ENCODE peak calls at places on chromosomes 16 and 17, in seven cellular contexts. A is breast epithelium, Z is body of pancreas, R is mucosa of descending colon, O is foreskin fibroblast, C is heart right ventricle, Y is IMR-90. H is an unnamed sample.

GRCh38 chr16:709651-710499 is 4.3 kb upstream of the FBXL16 start:
- DNase-seq in A (no peak), Z (peak), R (no peak), O (peak), C (no peak), Y (peak), H (peak)

GRCh38 chr16:68685685-68686478 is 40.8 kb downstream of the CDH3 start:
- DNase-seq in A (no peak), Z (no peak), R (no peak), O (no peak), C (no peak), Y (no peak), H (no peak)

GRCh38 chr16:77233799-77234502 is 34.7 kb downstream of the SYCE1L start:
- DNase-seq in A (no peak), Z (no peak), R (no peak), O (no peak), C (no peak), Y (no peak), H (no peak)

GRCh38 chr17:76381633-76382304 is 2.6 kb upstream of the SPHK1 start:
- DNase-seq in A (no peak), Z (peak), R (no peak), O (no peak), C (peak), Y (peak), H (no peak)

GRCh38 chr17:51165680-51166197 is 472 bp upstream of the NME2 start:
- DNase-seq in A (no peak), Z (no peak), R (no peak), O (no peak), C (peak), Y (peak), H (peak)

GRCh38 chr16:80993293-80993691 is 13.4 kb downstream of the CMC2 start:
- DNase-seq in A (no peak), Z (peak), R (no peak), O (peak), C (no peak), Y (peak), H (peak)

GRCh38 chr16:28974007-28974436 is 556 bp upstream of the SPNS1 start:
- DNase-seq in A (no peak), Z (peak), R (peak), O (peak), C (peak), Y (peak), H (peak)

GRCh38 chr16:73817500-73817899 is 479.1 kb upstream of the PSMD7 start:
- DNase-seq in A (no peak), Z (peak), R (no peak), O (no peak), C (no peak), Y (no peak), H (no peak)

GRCh38 chr17:31564883-31565297 is 173.4 kb downstream of the RAB11FIP4 start:
- DNase-seq in A (no peak), Z (peak), R (no peak), O (no peak), C (no peak), Y (peak), H (peak)

GRCh38 chr17:63785556-63785955 is 11.6 kb downstream of the DDX42 start:
- DNase-seq in A (no peak), Z (no peak), R (no peak), O (no peak), C (no peak), Y (peak), H (peak)

GRCh38 chr17:63848834-63849689 is 6.6 kb upstream of the SMARCD2 start:
- DNase-seq in A (peak), Z (peak), R (peak), O (peak), C (peak), Y (peak), H (peak)

GRCh38 chr16:88685156-88686061 is 898 bp downstream of the SNAI3 start:
- DNase-seq in A (no peak), Z (no peak), R (no peak), O (peak), C (no peak), Y (peak), H (peak)

GRCh38 chr17:21318439-21318838 is 33.9 kb downstream of the MAP2K3 start:
- DNase-seq in A (no peak), Z (no peak), R (no peak), O (no peak), C (no peak), Y (no peak), H (no peak)

GRCh38 chr17:65902831-65903549 is 288.9 kb downstream of the CEP112 start:
- DNase-seq in A (no peak), Z (peak), R (no peak), O (no peak), C (no peak), Y (no peak), H (no peak)

GRCh38 chr17:66858182-66859083 is 23.5 kb downstream of the CACNG5 start:
- DNase-seq in A (no peak), Z (no peak), R (no peak), O (no peak), C (no peak), Y (no peak), H (no peak)

GRCh38 chr16:67394271-67395104 is 1.2 kb upstream of the TPPP3 start:
- DNase-seq in A (no peak), Z (peak), R (peak), O (no peak), C (peak), Y (no peak), H (no peak)

GRCh38 chr17:46978489-46979022 is 497 bp downstream of the RPRML start:
- DNase-seq in A (no peak), Z (no peak), R (no peak), O (no peak), C (no peak), Y (no peak), H (no peak)

GRCh38 chr17:56798916-56799315 is 34.8 kb downstream of the C17orf67 start:
- DNase-seq in A (no peak), Z (no peak), R (no peak), O (no peak), C (no peak), Y (no peak), H (peak)

GRCh38 chr16:63702981-63703590 is 1418.8 kb downstream of the CDH11 start:
- DNase-seq in A (no peak), Z (peak), R (no peak), O (no peak), C (no peak), Y (no peak), H (no peak)

GRCh38 chr16:48817032-48817431 is 207.1 kb upstream of the N4BP1 start:
- DNase-seq in A (no peak), Z (no peak), R (no peak), O (no peak), C (no peak), Y (no peak), H (no peak)
- H3K4me3 ChIP-seq in A (no peak), Z (no peak), R (no peak), O (no peak), C (no peak), Y (no peak), H (no peak)

DNA sequence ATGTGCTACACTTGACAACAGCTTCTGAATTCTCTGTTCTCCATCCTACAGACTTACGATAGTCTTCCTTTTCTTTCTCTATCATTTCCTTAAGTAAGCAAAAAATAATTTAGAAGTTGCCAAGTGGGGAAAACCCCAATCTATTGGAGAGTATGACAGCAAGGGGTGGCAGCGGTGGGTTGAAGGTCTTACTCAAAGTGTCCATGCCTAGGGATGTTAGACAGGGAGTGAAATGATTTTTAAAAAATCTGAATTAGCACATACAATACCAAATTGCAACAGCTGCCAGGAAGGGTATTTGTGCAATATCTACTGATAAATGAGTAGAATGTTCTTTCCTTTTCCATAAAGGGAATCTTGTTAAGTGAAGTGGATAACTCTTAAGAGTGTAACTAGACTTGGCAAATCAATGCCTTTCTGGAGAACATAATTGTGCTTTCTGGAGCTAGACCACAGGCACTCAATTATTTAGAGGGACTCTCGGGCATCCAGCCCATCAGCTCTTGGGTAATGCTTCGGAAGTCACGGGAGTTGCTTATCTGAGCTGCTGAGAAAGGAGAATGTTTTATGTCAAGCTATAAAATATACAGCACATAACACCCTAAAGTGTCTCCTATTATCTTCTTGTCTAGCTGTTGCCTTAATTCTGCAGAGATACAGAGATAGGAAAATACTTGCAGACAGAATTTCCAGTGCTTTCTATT is 151.5 kb downstream of the KCNJ2 start:
- DNase-seq in A (no peak), Z (peak), R (no peak), O (no peak), C (no peak), Y (peak), H (peak)
- TF ChIP-seq CTCF in A (no peak), Z (no peak), R (no peak), O (no peak), C (no peak), Y (no peak), H (no peak)

GRCh38 chr17:48388955-48389764 is 40.9 kb downstream of the SKAP1 start:
- DNase-seq in A (no peak), Z (no peak), R (no peak), O (no peak), C (no peak), Y (no peak), H (no peak)

GRCh38 chr17:48391460-48391859 is 38.6 kb downstream of the SKAP1 start:
- DNase-seq in A (no peak), Z (no peak), R (no peak), O (no peak), C (no peak), Y (no peak), H (peak)

GRCh38 chr17:48392836-48393235 is 37.2 kb downstream of the SKAP1 start:
- DNase-seq in A (no peak), Z (no peak), R (no peak), O (no peak), C (no peak), Y (no peak), H (peak)

GRCh38 chr17:48389903-48390302 is 40.1 kb downstream of the SKAP1 start:
- DNase-seq in A (no peak), Z (no peak), R (no peak), O (no peak), C (no peak), Y (no peak), H (no peak)

DNA sequence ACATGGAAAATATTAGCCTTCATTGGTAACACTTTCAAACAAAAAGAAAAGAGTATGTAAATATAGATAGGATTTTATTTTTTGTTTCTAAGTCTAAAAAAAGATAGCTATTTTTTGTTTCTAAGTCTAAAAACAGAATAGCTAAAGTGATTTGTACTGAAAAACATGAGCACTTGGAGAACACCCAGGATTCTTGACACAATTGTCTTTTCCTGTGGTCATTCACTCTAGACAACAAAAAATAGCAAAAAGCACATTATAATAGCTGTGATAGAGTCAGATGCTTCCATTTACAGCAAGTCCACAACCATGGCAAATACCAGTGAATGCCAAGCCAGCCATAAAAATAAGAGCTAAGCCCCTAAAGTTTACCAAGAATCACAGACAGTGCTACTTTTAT is 36.7 kb downstream of the SKAP1 start:
- DNase-seq in A (no peak), Z (no peak), R (no peak), O (no peak), C (no peak), Y (no peak), H (peak)
- H3K4me3 ChIP-seq in A (no peak), Z (no peak), R (no peak), O (no peak), C (no peak), Y (no peak), H (peak)

GRCh38 chr17:68455756-68456528 is 1.4 kb downstream of the WIPI1 start:
- DNase-seq in A (peak), Z (peak), R (no peak), O (peak), C (no peak), Y (peak), H (peak)
- TF ChIP-seq CTCF in A (no peak), Z (no peak), R (no peak), O (no peak), C (no peak), Y (no peak), H (no peak)

GRCh38 chr17:77457572-77458201 is 316.9 kb downstream of the SEC14L1 start:
- DNase-seq in A (no peak), Z (no peak), R (no peak), O (no peak), C (no peak), Y (no peak), H (no peak)

GRCh38 chr17:77456271-77456950 is 315.6 kb downstream of the SEC14L1 start:
- DNase-seq in A (no peak), Z (no peak), R (no peak), O (no peak), C (no peak), Y (no peak), H (no peak)

GRCh38 chr17:77456951-77457548 is 316.3 kb downstream of the SEC14L1 start:
- DNase-seq in A (no peak), Z (no peak), R (no peak), O (no peak), C (no peak), Y (no peak), H (no peak)

GRCh38 chr17:77459018-77459755 is 318.4 kb downstream of the SEC14L1 start:
- DNase-seq in A (no peak), Z (no peak), R (no peak), O (no peak), C (no peak), Y (no peak), H (no peak)

GRCh38 chr17:77458202-77459017 is 317.6 kb downstream of the SEC14L1 start:
- DNase-seq in A (no peak), Z (no peak), R (no peak), O (no peak), C (no peak), Y (no peak), H (no peak)
- H3K4me3 ChIP-seq in A (no peak), Z (no peak), R (no peak), O (no peak), C (no peak), Y (no peak), H (no peak)

H was measured in AG10803.